ENCODE peak calls at places on chromosomes 1 and 21, in six cellular contexts. One of them, this sample, is unnamed.

GRCh38 chr1:26361605-26362122 is 7.7 kb upstream of the CRYBG2 start:
- DNase-seq in glutamatergic neuron: no peak
- DNase-seq in endothelial cell: no peak
- DNase-seq in OCI-LY7: no peak
- DNase-seq in mesothelial cell of epicardium: no peak
- DNase-seq in progenitor cell of endocrine pancreas: no peak
- DNase-seq in this sample: no peak

GRCh38 chr1:90718411-90719320 is 1.6 kb upstream of the BARHL2 start:
- DNase-seq in glutamatergic neuron: peak
- DNase-seq in endothelial cell: peak
- DNase-seq in OCI-LY7: no peak
- DNase-seq in mesothelial cell of epicardium: no peak
- DNase-seq in progenitor cell of endocrine pancreas: no peak
- DNase-seq in this sample: no peak

GRCh38 chr1:185896863-185897262 is 162.7 kb downstream of the HMCN1 start:
- DNase-seq in glutamatergic neuron: no peak
- DNase-seq in endothelial cell: no peak
- DNase-seq in OCI-LY7: no peak
- DNase-seq in mesothelial cell of epicardium: no peak
- DNase-seq in progenitor cell of endocrine pancreas: no peak
- DNase-seq in this sample: no peak

GRCh38 chr1:112026018-112026417 is 36.5 kb upstream of the KCND3 start:
- DNase-seq in glutamatergic neuron: no peak
- DNase-seq in endothelial cell: no peak
- DNase-seq in OCI-LY7: no peak
- DNase-seq in mesothelial cell of epicardium: no peak
- DNase-seq in progenitor cell of endocrine pancreas: no peak
- DNase-seq in this sample: no peak

GRCh38 chr1:190491404-190491803 is 13.7 kb upstream of the BRINP3 start:
- DNase-seq in glutamatergic neuron: no peak
- DNase-seq in endothelial cell: no peak
- DNase-seq in OCI-LY7: no peak
- DNase-seq in mesothelial cell of epicardium: no peak
- DNase-seq in progenitor cell of endocrine pancreas: no peak
- DNase-seq in this sample: no peak

GRCh38 chr21:41169701-41170100 is 1.7 kb downstream of the BACE2 start:
- DNase-seq in glutamatergic neuron: no peak
- DNase-seq in endothelial cell: no peak
- DNase-seq in OCI-LY7: no peak
- DNase-seq in mesothelial cell of epicardium: no peak
- DNase-seq in progenitor cell of endocrine pancreas: no peak
- DNase-seq in this sample: no peak

GRCh38 chr1:172390620-172391491 is 29.6 kb upstream of the C1orf105 start:
- DNase-seq in glutamatergic neuron: no peak
- DNase-seq in endothelial cell: no peak
- DNase-seq in OCI-LY7: peak
- DNase-seq in mesothelial cell of epicardium: no peak
- DNase-seq in progenitor cell of endocrine pancreas: no peak
- DNase-seq in this sample: no peak

GRCh38 chr1:88763649-88764406 is 79.8 kb downstream of the PKN2 start:
- DNase-seq in glutamatergic neuron: no peak
- DNase-seq in endothelial cell: no peak
- DNase-seq in OCI-LY7: no peak
- DNase-seq in mesothelial cell of epicardium: no peak
- DNase-seq in progenitor cell of endocrine pancreas: no peak
- DNase-seq in this sample: no peak

GRCh38 chr1:995665-996633 is 3.9 kb downstream of the HES4 start:
- DNase-seq in glutamatergic neuron: no peak
- DNase-seq in endothelial cell: no peak
- DNase-seq in OCI-LY7: no peak
- DNase-seq in mesothelial cell of epicardium: no peak
- DNase-seq in progenitor cell of endocrine pancreas: peak
- DNase-seq in this sample: no peak

GRCh38 chr1:20142001-20142710 is 3.0 kb downstream of the PLA2G2F start:
- DNase-seq in glutamatergic neuron: no peak
- DNase-seq in endothelial cell: no peak
- DNase-seq in OCI-LY7: no peak
- DNase-seq in mesothelial cell of epicardium: no peak
- DNase-seq in progenitor cell of endocrine pancreas: no peak
- DNase-seq in this sample: no peak

GRCh38 chr1:150288822-150289221 is 4.8 kb upstream of the MRPS21 start:
- DNase-seq in glutamatergic neuron: no peak
- DNase-seq in endothelial cell: no peak
- DNase-seq in OCI-LY7: no peak
- DNase-seq in mesothelial cell of epicardium: no peak
- DNase-seq in progenitor cell of endocrine pancreas: no peak
- DNase-seq in this sample: no peak

GRCh38 chr1:196324345-196324744 is 283.9 kb downstream of the KCNT2 start:
- DNase-seq in glutamatergic neuron: no peak
- DNase-seq in endothelial cell: no peak
- DNase-seq in OCI-LY7: no peak
- DNase-seq in mesothelial cell of epicardium: no peak
- DNase-seq in progenitor cell of endocrine pancreas: no peak
- DNase-seq in this sample: no peak

GRCh38 chr1:22039594-22040347 is 12.7 kb upstream of the CDC42 start:
- DNase-seq in glutamatergic neuron: no peak
- DNase-seq in endothelial cell: peak
- DNase-seq in OCI-LY7: peak
- DNase-seq in mesothelial cell of epicardium: no peak
- DNase-seq in progenitor cell of endocrine pancreas: no peak
- DNase-seq in this sample: peak

GRCh38 chr21:36700295-36700960 is 1.5 kb downstream of the SIM2 start:
- DNase-seq in glutamatergic neuron: peak
- DNase-seq in endothelial cell: peak
- DNase-seq in OCI-LY7: no peak
- DNase-seq in mesothelial cell of epicardium: no peak
- DNase-seq in progenitor cell of endocrine pancreas: no peak
- DNase-seq in this sample: no peak

GRCh38 chr1:219316066-219316465 is 142.4 kb downstream of the LYPLAL1 start:
- DNase-seq in glutamatergic neuron: no peak
- DNase-seq in endothelial cell: no peak
- DNase-seq in OCI-LY7: no peak
- DNase-seq in mesothelial cell of epicardium: no peak
- DNase-seq in progenitor cell of endocrine pancreas: no peak
- DNase-seq in this sample: no peak

GRCh38 chr21:25999935-26000582 is 170.5 kb downstream of the APP start:
- DNase-seq in glutamatergic neuron: no peak
- DNase-seq in endothelial cell: no peak
- DNase-seq in OCI-LY7: no peak
- DNase-seq in mesothelial cell of epicardium: no peak
- DNase-seq in progenitor cell of endocrine pancreas: no peak
- DNase-seq in this sample: no peak

GRCh38 chr1:1273152-1273534 is 511 bp downstream of the UBE2J2 start:
- DNase-seq in glutamatergic neuron: no peak
- DNase-seq in endothelial cell: no peak
- DNase-seq in OCI-LY7: no peak
- DNase-seq in mesothelial cell of epicardium: no peak
- DNase-seq in progenitor cell of endocrine pancreas: no peak
- DNase-seq in this sample: no peak

GRCh38 chr1:201828451-201828819 is 522 bp upstream of the IPO9 start:
- DNase-seq in glutamatergic neuron: no peak
- DNase-seq in endothelial cell: no peak
- DNase-seq in OCI-LY7: no peak
- DNase-seq in mesothelial cell of epicardium: no peak
- DNase-seq in progenitor cell of endocrine pancreas: no peak
- DNase-seq in this sample: no peak

GRCh38 chr1:109900489-109900888 is 10.2 kb upstream of the CSF1 start:
- DNase-seq in glutamatergic neuron: no peak
- DNase-seq in endothelial cell: no peak
- DNase-seq in OCI-LY7: no peak
- DNase-seq in mesothelial cell of epicardium: no peak
- DNase-seq in progenitor cell of endocrine pancreas: no peak
- DNase-seq in this sample: no peak

GRCh38 chr1:64136749-64137568 is 66.5 kb upstream of the UBE2U start:
- DNase-seq in glutamatergic neuron: peak
- DNase-seq in endothelial cell: peak
- DNase-seq in OCI-LY7: peak
- DNase-seq in mesothelial cell of epicardium: peak
- DNase-seq in progenitor cell of endocrine pancreas: peak
- DNase-seq in this sample: no peak

GRCh38 chr1:151005729-151006330 is 872 bp downstream of the MINDY1 start:
- DNase-seq in glutamatergic neuron: no peak
- DNase-seq in endothelial cell: no peak
- DNase-seq in OCI-LY7: no peak
- DNase-seq in mesothelial cell of epicardium: no peak
- DNase-seq in progenitor cell of endocrine pancreas: no peak
- DNase-seq in this sample: no peak

GRCh38 chr1:245862812-245863540 is 644.1 kb downstream of the SMYD3 start:
- DNase-seq in glutamatergic neuron: no peak
- DNase-seq in endothelial cell: no peak
- DNase-seq in OCI-LY7: no peak
- DNase-seq in mesothelial cell of epicardium: no peak
- DNase-seq in progenitor cell of endocrine pancreas: no peak
- DNase-seq in this sample: no peak

GRCh38 chr1:245859510-245860114 is 647.5 kb downstream of the SMYD3 start:
- DNase-seq in glutamatergic neuron: no peak
- DNase-seq in endothelial cell: no peak
- DNase-seq in OCI-LY7: no peak
- DNase-seq in mesothelial cell of epicardium: no peak
- DNase-seq in progenitor cell of endocrine pancreas: no peak
- DNase-seq in this sample: no peak

GRCh38 chr1:245858683-245859509 is 648.2 kb downstream of the SMYD3 start:
- DNase-seq in glutamatergic neuron: no peak
- DNase-seq in endothelial cell: no peak
- DNase-seq in OCI-LY7: peak
- DNase-seq in mesothelial cell of epicardium: no peak
- DNase-seq in progenitor cell of endocrine pancreas: no peak
- DNase-seq in this sample: no peak

GRCh38 chr1:245863566-245864184 is 643.4 kb downstream of the SMYD3 start:
- DNase-seq in glutamatergic neuron: no peak
- DNase-seq in endothelial cell: no peak
- DNase-seq in OCI-LY7: no peak
- DNase-seq in mesothelial cell of epicardium: no peak
- DNase-seq in progenitor cell of endocrine pancreas: no peak
- DNase-seq in this sample: no peak

DNA sequence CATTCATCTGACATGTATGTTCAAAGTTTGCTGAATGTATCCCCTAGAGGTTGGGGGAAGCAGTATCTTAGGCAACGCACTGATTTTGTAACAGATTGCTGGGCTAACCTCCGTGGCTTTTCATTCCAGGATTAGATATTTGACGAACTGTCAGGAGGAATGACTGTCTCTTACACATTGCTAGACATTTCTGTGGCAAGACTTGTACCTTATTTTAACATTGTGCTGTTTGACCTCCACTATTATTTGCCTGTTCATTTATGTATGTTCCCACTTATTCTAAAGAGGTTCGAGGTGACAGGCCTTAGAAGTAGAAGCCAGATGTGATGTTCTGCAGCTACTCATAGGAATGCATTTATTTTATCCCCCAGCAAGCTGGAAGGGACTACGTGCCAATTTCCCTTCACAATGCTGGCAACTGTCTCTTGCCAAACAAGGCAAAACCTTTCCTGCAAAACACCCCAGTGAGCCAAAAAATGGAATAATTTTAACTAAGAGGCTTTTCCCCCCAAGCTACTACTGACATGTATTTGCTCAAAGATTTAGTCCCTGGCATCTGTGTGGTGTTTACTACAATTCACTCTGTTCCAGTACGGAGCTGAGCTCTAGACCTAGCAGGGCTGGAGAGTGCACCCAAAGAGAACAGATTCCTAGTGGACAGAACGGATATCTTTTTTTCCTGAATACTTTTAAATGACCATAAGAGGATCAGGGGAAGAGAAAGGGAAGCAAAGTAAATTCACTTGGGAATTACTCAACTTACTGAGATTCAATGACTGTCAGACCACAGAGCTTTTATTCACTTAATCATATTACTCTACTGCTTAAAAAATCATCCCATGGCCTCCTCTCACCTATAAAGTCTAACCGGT is 646.2 kb downstream of the SMYD3 start:
- DNase-seq in glutamatergic neuron: no peak
- DNase-seq in endothelial cell: no peak
- DNase-seq in OCI-LY7: no peak
- DNase-seq in mesothelial cell of epicardium: no peak
- DNase-seq in progenitor cell of endocrine pancreas: no peak
- DNase-seq in this sample: no peak
- TF ChIP-seq CTCF in glutamatergic neuron: no peak
- TF ChIP-seq CTCF in endothelial cell: no peak
- TF ChIP-seq CTCF in OCI-LY7: no peak
- TF ChIP-seq CTCF in mesothelial cell of epicardium: no peak
- TF ChIP-seq CTCF in progenitor cell of endocrine pancreas: no peak
- TF ChIP-seq CTCF in this sample: no peak

DNA sequence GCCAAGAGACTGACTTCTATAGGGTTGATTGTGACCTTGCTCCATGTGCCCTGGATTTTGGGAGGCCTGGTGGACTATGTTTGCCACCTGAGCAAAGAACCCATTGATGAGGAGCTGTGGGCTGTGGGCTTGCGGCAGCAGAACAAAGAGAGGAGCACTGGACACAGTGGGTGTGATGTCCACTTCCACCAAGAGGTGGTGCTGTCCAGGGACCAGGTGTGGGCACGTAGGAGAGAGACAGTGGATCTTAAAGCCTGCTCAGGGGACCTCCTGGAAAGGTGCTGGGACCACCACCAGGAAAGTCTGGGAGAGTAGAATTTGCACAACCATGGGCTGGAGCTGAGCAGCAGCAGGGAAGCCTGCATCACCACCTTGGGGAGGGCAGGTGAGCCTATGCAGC is 106.7 kb upstream of the ETS2 start:
- DNase-seq in glutamatergic neuron: peak
- DNase-seq in endothelial cell: peak
- DNase-seq in OCI-LY7: no peak
- DNase-seq in mesothelial cell of epicardium: no peak
- DNase-seq in progenitor cell of endocrine pancreas: no peak
- DNase-seq in this sample: no peak
- TF ChIP-seq CTCF in glutamatergic neuron: peak
- TF ChIP-seq CTCF in endothelial cell: peak
- TF ChIP-seq CTCF in OCI-LY7: no peak
- TF ChIP-seq CTCF in mesothelial cell of epicardium: no peak
- TF ChIP-seq CTCF in progenitor cell of endocrine pancreas: peak
- TF ChIP-seq CTCF in this sample: no peak

GRCh38 chr1:170586321-170586855 is 54.4 kb downstream of the GORAB start:
- DNase-seq in glutamatergic neuron: no peak
- DNase-seq in endothelial cell: no peak
- DNase-seq in OCI-LY7: no peak
- DNase-seq in mesothelial cell of epicardium: no peak
- DNase-seq in progenitor cell of endocrine pancreas: no peak
- DNase-seq in this sample: no peak
- TF ChIP-seq CTCF in glutamatergic neuron: no peak
- TF ChIP-seq CTCF in endothelial cell: no peak
- TF ChIP-seq CTCF in OCI-LY7: no peak
- TF ChIP-seq CTCF in mesothelial cell of epicardium: no peak
- TF ChIP-seq CTCF in progenitor cell of endocrine pancreas: no peak
- TF ChIP-seq CTCF in this sample: no peak

GRCh38 chr1:28416509-28417194 is 47.1 kb downstream of the PHACTR4 start:
- DNase-seq in glutamatergic neuron: no peak
- DNase-seq in endothelial cell: no peak
- DNase-seq in OCI-LY7: no peak
- DNase-seq in mesothelial cell of epicardium: no peak
- DNase-seq in progenitor cell of endocrine pancreas: no peak
- DNase-seq in this sample: no peak

GRCh38 chr1:28411656-28412055 is 42.1 kb downstream of the PHACTR4 start:
- DNase-seq in glutamatergic neuron: no peak
- DNase-seq in endothelial cell: no peak
- DNase-seq in OCI-LY7: no peak
- DNase-seq in mesothelial cell of epicardium: no peak
- DNase-seq in progenitor cell of endocrine pancreas: no peak
- DNase-seq in this sample: no peak

GRCh38 chr1:28415246-28415645 is 45.7 kb downstream of the PHACTR4 start:
- DNase-seq in glutamatergic neuron: no peak
- DNase-seq in endothelial cell: no peak
- DNase-seq in OCI-LY7: no peak
- DNase-seq in mesothelial cell of epicardium: no peak
- DNase-seq in progenitor cell of endocrine pancreas: no peak
- DNase-seq in this sample: no peak

GRCh38 chr1:28409066-28409465 is 39.5 kb downstream of the PHACTR4 start:
- DNase-seq in glutamatergic neuron: no peak
- DNase-seq in endothelial cell: no peak
- DNase-seq in OCI-LY7: no peak
- DNase-seq in mesothelial cell of epicardium: no peak
- DNase-seq in progenitor cell of endocrine pancreas: no peak
- DNase-seq in this sample: no peak

GRCh38 chr1:28412731-28413130 is 43.2 kb downstream of the PHACTR4 start:
- DNase-seq in glutamatergic neuron: no peak
- DNase-seq in endothelial cell: peak
- DNase-seq in OCI-LY7: no peak
- DNase-seq in mesothelial cell of epicardium: no peak
- DNase-seq in progenitor cell of endocrine pancreas: no peak
- DNase-seq in this sample: no peak
- TF ChIP-seq CTCF in glutamatergic neuron: no peak
- TF ChIP-seq CTCF in endothelial cell: no peak
- TF ChIP-seq CTCF in OCI-LY7: no peak
- TF ChIP-seq CTCF in mesothelial cell of epicardium: no peak
- TF ChIP-seq CTCF in progenitor cell of endocrine pancreas: no peak
- TF ChIP-seq CTCF in this sample: no peak

This sample was measured in esophagus squamous epithelium.